ENCODE peak calls at places on chromosomes 1 and 21, in seven cellular contexts. D is hepatocyte; C is PC-3; K is effector memory CD4-positive, alpha-beta T cell; U is uterus; L is MM.1S; S is GM23338. T is an unnamed sample.

GRCh38 chr21:45519182-45519581 is 23.1 kb downstream of the SLC19A1 start:
- DNase-seq in S (no peak), K (no peak), C (no peak), D (no peak), U (no peak), L (no peak), T (no peak)

GRCh38 chr1:170407138-170407537 is 124.8 kb upstream of the GORAB start:
- DNase-seq in L (no peak), D (no peak), C (no peak), S (no peak), K (no peak), U (no peak), T (no peak)

GRCh38 chr1:51070640-51071039 is 31.4 kb upstream of the C1orf185 start:
- DNase-seq in D (no peak), S (no peak), L (no peak), C (peak; percentile 91), K (no peak), U (no peak), T (peak; percentile 94)

GRCh38 chr1:10031461-10031860 is 1.3 kb upstream of the UBE4B start:
- DNase-seq in C (peak; percentile 62), S (no peak), D (no peak), L (no peak), K (no peak), U (no peak), T (peak; percentile 86)

GRCh38 chr1:108646661-108647269 is 14.1 kb downstream of the HENMT1 start:
- DNase-seq in L (no peak), K (peak; percentile 66), S (no peak), U (no peak), C (peak; percentile 46), D (peak; percentile 76), T (no peak)

GRCh38 chr1:192575499-192576189 is at the start of gene RGS1:
- DNase-seq in L (peak; percentile 99), S (peak; percentile 8), K (peak; percentile 46), U (no peak), C (no peak), D (no peak), T (no peak)

GRCh38 chr1:117616967-117617366 is 11.1 kb downstream of the TENT5C start:
- DNase-seq in U (no peak), C (no peak), K (no peak), S (no peak), L (peak; percentile 30), D (no peak), T (no peak)

GRCh38 chr1:61097326-61097725 is 15.0 kb downstream of the NFIA start:
- DNase-seq in D (no peak), U (no peak), S (no peak), C (peak; percentile 61), L (no peak), K (no peak), T (no peak)

GRCh38 chr1:210363119-210363518 is 34.4 kb downstream of the HHAT start:
- DNase-seq in S (no peak), K (no peak), C (no peak), L (no peak), U (no peak), D (no peak), T (no peak)

GRCh38 chr1:69058454-69058853 is 509.3 kb upstream of the LRRC7 start:
- DNase-seq in U (no peak), L (no peak), C (no peak), S (no peak), D (no peak), K (no peak), T (no peak)

GRCh38 chr1:30904191-30904961 is 4.2 kb downstream of the SDC3 start:
- DNase-seq in S (no peak), L (no peak), U (no peak), D (no peak), C (no peak), K (no peak), T (no peak)

GRCh38 chr1:227788279-227789041 is 27.0 kb upstream of the PRSS38 start:
- DNase-seq in K (no peak), U (peak; percentile 85), L (peak; percentile 73), D (peak; percentile 83), S (peak; percentile 93), C (peak; percentile 86), T (peak; percentile 22)

GRCh38 chr1:245310605-245311531 is 156.1 kb downstream of the KIF26B start:
- DNase-seq in S (peak; percentile 28), D (peak; percentile 18), C (no peak), K (no peak), L (no peak), U (no peak), T (no peak)

GRCh38 chr1:234958702-234959649 is 169.7 kb downstream of the TOMM20 start:
- DNase-seq in D (no peak), L (no peak), S (no peak), U (no peak), C (no peak), K (no peak), T (no peak)

GRCh38 chr1:185680453-185680852 is 53.7 kb upstream of the HMCN1 start:
- DNase-seq in K (no peak), D (no peak), L (no peak), C (no peak), S (no peak), U (no peak), T (no peak)

GRCh38 chr1:114208659-114209215 is 55.1 kb upstream of the SYT6 start:
- DNase-seq in D (peak; percentile 24), C (no peak), L (no peak), S (no peak), U (no peak), K (no peak), T (no peak)

GRCh38 chr1:115258302-115258866 is 79.7 kb downstream of the NGF start:
- DNase-seq in U (no peak), S (no peak), D (no peak), L (no peak), K (no peak), C (peak; percentile 19), T (peak; percentile 67)

DNA sequence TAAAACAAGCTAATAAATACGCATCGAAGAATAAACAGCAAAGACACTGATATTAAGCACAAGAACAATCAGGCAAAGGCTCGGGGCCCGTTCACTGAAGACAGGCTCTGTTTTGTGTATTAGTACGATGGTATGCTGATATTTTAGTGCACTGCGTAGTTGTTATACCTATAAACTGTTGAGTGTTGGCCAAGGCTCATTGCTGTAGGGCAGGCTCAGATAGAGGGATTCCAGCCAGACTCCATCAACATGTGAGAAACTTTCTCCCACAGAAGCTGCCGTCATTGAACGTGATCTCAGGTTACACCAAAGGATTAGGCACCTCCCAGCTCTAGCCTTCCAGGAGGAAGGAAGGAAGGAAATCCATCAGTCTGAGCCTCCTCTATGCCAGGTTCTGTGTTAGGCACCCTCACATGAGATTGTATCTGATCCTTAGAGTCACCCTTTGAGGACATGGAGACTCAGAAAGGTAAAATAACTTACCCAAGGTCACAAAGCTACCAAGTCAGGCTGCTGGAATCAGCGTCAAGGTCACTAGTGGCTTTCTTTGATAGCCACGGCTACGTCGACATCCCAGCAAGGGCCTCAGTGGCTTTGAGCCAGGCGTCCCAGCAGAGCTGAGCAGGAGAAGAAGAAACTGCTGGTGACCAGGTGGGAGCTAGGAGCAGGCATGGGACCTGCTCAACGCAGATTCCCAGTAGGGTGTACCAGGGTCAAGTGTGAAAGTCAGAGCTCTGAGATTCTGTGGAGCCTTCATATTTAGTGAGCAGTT is 14.8 kb downstream of the BCAR3 start:
- DNase-seq in S (peak; percentile 80), K (no peak), D (peak; percentile 59), U (no peak), C (peak; percentile 75), L (no peak), T (peak; percentile 75)
- H3K27ac ChIP-seq in S (no peak overlapping the region), K (no peak overlapping the region), D (peak overlapping the region; percentile 70), U (no peak overlapping the region), C (peak overlapping the region; percentile 86), L (no peak overlapping the region), T (peak overlapping the region; percentile 13)

GRCh38 chr1:57102957-57103356 is 137.1 kb upstream of the C8B start:
- DNase-seq in C (no peak), U (no peak), K (no peak), D (no peak), L (no peak), S (no peak), T (no peak)
- H3K4me1 ChIP-seq in C (no peaks in the 10 kb centered on the region), U (no peaks in the 10 kb centered on the region), K (no peaks in the 10 kb centered on the region), D (no peaks in the 10 kb centered on the region), L (no peaks in the 10 kb centered on the region), S (peaks cover 44% of the 10 kb centered on the region), T (peaks cover 9% of the 10 kb centered on the region)

GRCh38 chr1:36492491-36492890 is 9.8 kb upstream of the CSF3R start:
- DNase-seq in D (no peak), K (no peak), U (no peak), S (no peak), C (no peak), L (no peak), T (no peak)

GRCh38 chr1:36497207-36497606 is 14.5 kb upstream of the CSF3R start:
- DNase-seq in K (no peak), C (no peak), U (no peak), D (no peak), S (no peak), L (no peak), T (peak; percentile 60)

GRCh38 chr1:36493524-36493923 is 10.8 kb upstream of the CSF3R start:
- DNase-seq in L (no peak), S (no peak), K (no peak), C (no peak), D (no peak), U (no peak), T (no peak)

GRCh38 chr1:36494971-36495370 is 12.3 kb upstream of the CSF3R start:
- DNase-seq in C (no peak), D (no peak), L (no peak), U (no peak), K (no peak), S (no peak), T (no peak)
- H3K27me3 ChIP-seq in C (peaks cover 48% of the 10 kb centered on the region), D (no peaks in the 10 kb centered on the region), L (peaks cover 17% of the 10 kb centered on the region), U (no peaks in the 10 kb centered on the region), K (no peaks in the 10 kb centered on the region), S (no peaks in the 10 kb centered on the region), T (peaks cover 5% of the 10 kb centered on the region)

DNA sequence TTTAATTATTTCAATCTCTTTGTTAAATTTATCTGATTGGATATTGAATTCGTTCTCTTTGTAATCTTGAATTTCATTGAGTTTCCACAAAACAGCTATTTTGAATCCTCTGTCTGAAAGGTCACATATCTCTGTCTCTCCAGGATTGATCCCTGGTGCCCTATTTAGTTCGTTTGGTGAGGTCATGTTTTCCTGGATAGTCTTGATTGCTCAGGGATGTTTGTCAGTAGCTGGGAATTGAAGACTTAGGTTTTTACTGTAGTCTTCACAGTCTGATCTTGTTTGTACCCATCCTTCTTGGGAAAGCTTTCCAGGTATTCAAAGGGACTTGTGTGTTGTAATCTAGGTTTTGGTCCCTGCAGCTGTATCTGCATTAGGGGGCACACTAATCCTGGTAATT is 6.8 kb upstream of the MTARC2 start:
- DNase-seq in S (no peak), U (no peak), D (no peak), C (no peak), K (no peak), L (no peak), T (no peak)
- H3K27ac ChIP-seq in S (no peak overlapping the region), U (no peak overlapping the region), D (no peak overlapping the region), C (no peak overlapping the region), K (no peak overlapping the region), L (no peak overlapping the region), T (no peak overlapping the region)

T was measured in foreskin keratinocyte.